ENCODE peak calls at places on chromosomes 16 and 17, in seven cellular contexts. V, B, S, X, G, F and E are unnamed samples.

GRCh38 chr17:44844390-44844830 is 3.3 kb upstream of the HIGD1B start:
- DNase-seq in V (peak; percentile 60), S (no peak), B (no peak), G (no peak), X (peak; percentile 75), F (no peak), E (no peak)

GRCh38 chr16:54026456-54026855 is 260.1 kb downstream of the IRX3 start:
- DNase-seq in S (no peak), G (no peak), X (no peak), B (no peak), F (no peak), V (no peak), E (no peak)

GRCh38 chr16:29899516-29900101 is at the start of gene SEZ6L2:
- DNase-seq in X (peak; percentile 70), F (no peak), S (peak; percentile 84), G (peak; percentile 83), B (no peak), V (peak; percentile 97), E (peak; percentile 85)

GRCh38 chr16:29154100-29154499 is 169.2 kb downstream of the LAT start:
- DNase-seq in G (no peak), X (no peak), S (no peak), B (no peak), V (no peak), F (no peak), E (no peak)

GRCh38 chr16:23544436-23544835 is 12.7 kb downstream of the EARS2 start:
- DNase-seq in X (no peak), F (no peak), B (no peak), S (no peak), V (peak; percentile 14), G (no peak), E (no peak)

GRCh38 chr16:89902980-89903379 is 15.7 kb upstream of the MC1R start:
- DNase-seq in S (no peak), G (no peak), X (no peak), F (peak; percentile 63), V (no peak), B (no peak), E (no peak)

GRCh38 chr17:28335201-28335958 is at the start of the genes IFT20 and TNFAIP1:
- DNase-seq in B (peak; percentile 100), V (peak; percentile 97), X (peak; percentile 99), S (peak; percentile 99), G (peak; percentile 97), F (peak; percentile 100), E (peak; percentile 100)

GRCh38 chr17:82911822-82912221 is 72.0 kb upstream of the ZNF750 start:
- DNase-seq in S (no peak), V (no peak), F (no peak), X (no peak), B (no peak), G (no peak), E (no peak)

GRCh38 chr16:65154321-65154720 is 32.5 kb upstream of the CDH11 start:
- DNase-seq in F (no peak), V (peak; percentile 8), G (no peak), X (no peak), B (no peak), S (peak; percentile 75), E (peak; percentile 56)

GRCh38 chr16:87963400-87963799 is 12.2 kb downstream of the BANP start:
- DNase-seq in S (no peak), G (no peak), V (no peak), F (no peak), X (peak; percentile 57), B (peak; percentile 33), E (peak; percentile 34)

GRCh38 chr17:36706437-36706731 is 105.0 kb downstream of the MRM1 start:
- DNase-seq in X (no peak), F (no peak), V (no peak), B (no peak), S (no peak), G (no peak), E (no peak)

GRCh38 chr17:37239690-37240344 is 136.0 kb upstream of the C17orf78 start:
- DNase-seq in F (no peak), B (no peak), S (peak; percentile 8), G (no peak), X (no peak), V (peak; percentile 17), E (no peak)

GRCh38 chr17:44086364-44087311 is 16.1 kb downstream of the G6PC3 start:
- DNase-seq in G (no peak), B (peak; percentile 88), X (no peak), S (peak; percentile 56), V (peak; percentile 93), F (peak; percentile 80), E (peak; percentile 72)

GRCh38 chr17:81277421-81277820 is 17.7 kb downstream of the SLC38A10 start:
- DNase-seq in G (peak; percentile 64), B (no peak), S (no peak), F (peak; percentile 82), V (no peak), X (peak; percentile 50), E (no peak)

GRCh38 chr16:482468-483185 is 44.9 kb upstream of the CAPN15 start:
- DNase-seq in S (no peak), F (no peak), X (no peak), V (peak; percentile 55), G (no peak), B (no peak), E (no peak)

GRCh38 chr16:74577882-74578366 is 29.0 kb downstream of the GLG1 start:
- DNase-seq in G (no peak), X (no peak), B (no peak), F (no peak), V (no peak), S (no peak), E (no peak)

GRCh38 chr17:69763503-69763902 is 311.5 kb upstream of the KCNJ16 start:
- DNase-seq in S (no peak), F (no peak), X (no peak), G (no peak), V (no peak), B (no peak), E (no peak)

GRCh38 chr16:9364721-9365693 is 273.6 kb downstream of the HAPSTR1 start:
- DNase-seq in X (peak; percentile 80), V (no peak), S (no peak), B (no peak), G (no peak), F (peak; percentile 97), E (no peak)

GRCh38 chr16:55661842-55662479 is 6.2 kb downstream of the SLC6A2 start:
- DNase-seq in G (no peak), X (no peak), S (no peak), B (peak; percentile 28), F (no peak), V (no peak), E (no peak)

GRCh38 chr17:58312021-58312630 is 16.5 kb downstream of the TSPOAP1 start:
- DNase-seq in S (no peak), B (no peak), F (peak; percentile 61), X (no peak), V (peak; percentile 53), G (peak; percentile 48), E (no peak)

DNA sequence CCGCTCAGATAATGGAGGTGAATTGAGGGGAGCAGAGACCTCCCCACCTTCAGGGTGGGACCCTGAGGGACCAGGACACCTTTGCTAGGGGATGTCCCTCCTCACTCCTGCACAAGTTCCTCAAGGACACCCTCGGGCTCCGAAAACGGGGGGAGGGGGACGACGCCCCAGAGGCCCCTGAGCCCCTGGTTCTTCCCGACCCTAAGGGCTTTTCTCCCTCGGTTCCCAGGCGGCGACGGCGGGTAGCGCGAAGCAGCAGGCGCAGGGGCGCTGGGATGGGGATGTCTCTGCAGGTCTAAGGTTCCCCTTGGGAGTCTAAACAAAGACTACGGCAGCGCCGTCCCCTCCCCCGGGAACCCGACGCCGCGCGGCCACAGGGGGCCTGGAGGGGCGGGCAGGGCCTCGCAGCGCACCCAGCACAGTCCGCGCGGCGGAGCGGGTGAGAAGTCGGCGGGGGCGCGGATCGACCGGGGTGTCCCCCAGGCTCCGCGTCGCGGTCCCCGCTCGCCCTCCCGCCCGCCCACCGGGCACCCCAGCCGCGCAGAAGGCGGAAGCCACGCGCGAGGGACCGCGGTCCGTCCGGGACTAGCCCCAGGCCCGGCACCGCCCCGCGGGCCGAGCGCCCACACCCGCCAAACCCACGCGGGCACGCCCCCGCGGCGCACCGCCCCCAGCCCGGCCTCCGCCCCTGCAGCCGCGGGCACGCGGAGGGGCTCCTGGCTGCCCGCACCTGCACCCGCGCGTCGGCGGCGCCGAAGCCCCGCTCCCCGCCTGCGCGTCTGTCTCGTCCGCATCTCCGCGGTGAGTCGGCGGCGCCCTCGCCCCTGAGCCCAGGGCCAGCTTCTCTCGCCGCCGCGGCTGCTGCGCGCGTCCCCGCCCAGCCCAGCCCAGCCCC is 36.7 kb upstream of the NDRG4 start:
- DNase-seq in V (peak; percentile 88), S (peak; percentile 23), G (no peak), B (no peak), X (peak; percentile 36), F (no peak), E (no peak)
- H3K27me3 ChIP-seq in V (peaks cover 51% of the 10 kb centered on the region), S (peaks cover 43% of the 10 kb centered on the region), G (no peaks in the 10 kb centered on the region), B (peaks cover 47% of the 10 kb centered on the region), X (peaks cover 14% of the 10 kb centered on the region), F (peaks cover 38% of the 10 kb centered on the region), E (peaks cover 40% of the 10 kb centered on the region)

GRCh38 chr16:69443809-69444611 is 19.6 kb downstream of the CYB5B start:
- DNase-seq in X (no peak), S (no peak), G (no peak), B (no peak), F (peak; percentile 84), V (no peak), E (no peak)
- H3K4me3 ChIP-seq in X (no peak overlapping the region), S (no peak overlapping the region), G (peak overlapping the region; percentile 8), B (peak overlapping the region; percentile 50), F (peak overlapping the region; percentile 28), V (no peak overlapping the region), E (no peak overlapping the region)

DNA sequence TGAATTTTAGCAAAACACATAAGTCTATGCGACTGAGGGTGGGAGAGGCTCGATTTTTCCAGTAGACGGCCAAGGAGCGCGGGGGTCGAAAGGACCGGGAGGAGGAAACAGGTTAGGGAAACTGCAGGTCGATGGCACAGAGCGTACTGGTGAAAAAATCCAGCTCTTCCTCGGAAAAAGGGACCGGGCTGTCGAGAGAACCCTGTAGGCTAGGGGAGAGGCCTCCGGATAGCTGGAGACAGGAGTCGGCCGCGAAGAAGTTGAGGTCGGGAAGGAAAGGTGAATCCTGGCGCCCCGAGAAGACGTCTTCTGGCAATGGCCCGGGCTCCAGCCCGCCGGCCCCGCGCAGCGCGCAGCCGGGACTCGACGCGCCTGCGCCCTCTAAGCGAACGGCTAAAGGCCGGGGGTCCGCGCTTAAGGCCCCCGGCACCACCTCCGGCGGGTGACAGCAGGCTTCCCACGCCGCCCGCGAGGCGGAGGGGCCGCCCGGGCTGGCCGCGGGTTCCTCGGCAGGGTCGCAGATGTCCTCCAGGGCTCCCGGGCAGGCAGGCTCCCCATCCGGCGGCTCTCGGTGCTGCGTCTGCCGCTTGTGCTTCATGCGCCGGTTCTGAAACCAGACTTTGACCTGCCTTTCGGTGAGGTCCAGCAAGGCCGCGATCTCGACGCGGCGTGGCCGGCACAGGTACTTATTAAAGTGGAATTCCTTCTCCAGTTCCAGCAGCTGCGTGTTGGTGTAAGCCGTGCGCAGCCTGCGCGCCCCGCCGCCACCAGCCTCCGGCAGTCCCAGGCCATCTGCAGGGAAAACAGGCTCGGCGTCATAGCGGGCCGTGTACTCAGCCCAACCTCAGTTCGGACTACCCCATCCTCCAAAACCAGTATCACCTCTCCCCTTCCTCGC is 1.7 kb downstream of the HOXB2 start:
- DNase-seq in V (peak; percentile 87), S (no peak), X (peak; percentile 29), F (peak; percentile 83), G (peak; percentile 84), B (peak; percentile 57), E (no peak)
- H3K27me3 ChIP-seq in V (peaks cover 87% of the 10 kb centered on the region), S (peaks cover 88% of the 10 kb centered on the region), X (peaks cover 93% of the 10 kb centered on the region), F (no peaks in the 10 kb centered on the region), G (no peaks in the 10 kb centered on the region), B (peaks cover 24% of the 10 kb centered on the region), E (no peaks in the 10 kb centered on the region)

DNA sequence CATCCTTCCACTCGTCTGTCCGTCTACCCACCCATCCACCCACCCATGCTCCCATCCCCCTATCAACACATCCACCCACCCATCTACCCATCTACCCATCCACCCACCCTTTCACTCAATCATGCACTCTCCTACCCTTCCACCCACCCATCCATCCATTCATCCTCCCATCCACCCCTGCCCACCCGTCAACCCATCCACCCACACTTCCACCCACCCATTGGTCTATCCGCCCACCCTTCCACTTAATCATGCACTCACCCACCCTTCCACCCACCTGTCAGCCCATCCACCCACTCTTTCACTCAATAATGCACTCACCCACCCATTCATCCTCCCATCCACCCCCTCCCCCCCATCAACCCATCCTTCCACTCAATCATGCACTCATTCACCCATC is 250.0 kb upstream of the EEF2KMT start:
- DNase-seq in B (no peak), X (no peak), V (no peak), F (no peak), G (no peak), S (no peak), E (no peak)
- H3K4me3 ChIP-seq in B (no peak overlapping the region), X (no peak overlapping the region), V (no peak overlapping the region), F (no peak overlapping the region), G (no peak overlapping the region), S (no peak overlapping the region), E (no peak overlapping the region)